ENCODE peak calls at places on chromosomes 3 and 15, in nine cellular contexts. One of them, this sample, is unnamed.

GRCh38 chr15:76012021-76012551 is at the start of gene NRG4:
- DNase-seq in HFF-Myc: no peak
- DNase-seq in astrocyte of the spinal cord: no peak
- DNase-seq in astrocyte of the cerebellum: no peak
- DNase-seq in epithelial cell of esophagus: peak
- DNase-seq in tibial nerve: no peak
- DNase-seq in heart right ventricle: no peak
- DNase-seq in GM12878: no peak
- DNase-seq in fibroblast of lung: no peak
- DNase-seq in this sample: no peak

GRCh38 chr3:190003730-190004129 is 117.0 kb downstream of the P3H2 start:
- DNase-seq in HFF-Myc: peak
- DNase-seq in astrocyte of the spinal cord: peak
- DNase-seq in astrocyte of the cerebellum: peak
- DNase-seq in epithelial cell of esophagus: peak
- DNase-seq in tibial nerve: no peak
- DNase-seq in heart right ventricle: no peak
- DNase-seq in GM12878: no peak
- DNase-seq in fibroblast of lung: peak
- DNase-seq in this sample: peak

GRCh38 chr3:30492581-30493192 is 113.7 kb upstream of the TGFBR2 start:
- DNase-seq in HFF-Myc: no peak
- DNase-seq in astrocyte of the spinal cord: no peak
- DNase-seq in astrocyte of the cerebellum: no peak
- DNase-seq in epithelial cell of esophagus: peak
- DNase-seq in tibial nerve: no peak
- DNase-seq in heart right ventricle: no peak
- DNase-seq in GM12878: no peak
- DNase-seq in fibroblast of lung: peak
- DNase-seq in this sample: no peak

GRCh38 chr15:60932051-60932915 is 296.8 kb downstream of the RORA start:
- DNase-seq in HFF-Myc: no peak
- DNase-seq in astrocyte of the spinal cord: peak
- DNase-seq in astrocyte of the cerebellum: peak
- DNase-seq in epithelial cell of esophagus: peak
- DNase-seq in tibial nerve: no peak
- DNase-seq in heart right ventricle: no peak
- DNase-seq in GM12878: no peak
- DNase-seq in fibroblast of lung: peak
- DNase-seq in this sample: peak

GRCh38 chr3:118501152-118501551 is 533.5 kb downstream of the IGSF11 start:
- DNase-seq in HFF-Myc: no peak
- DNase-seq in astrocyte of the spinal cord: peak
- DNase-seq in astrocyte of the cerebellum: peak
- DNase-seq in epithelial cell of esophagus: peak
- DNase-seq in tibial nerve: peak
- DNase-seq in heart right ventricle: peak
- DNase-seq in GM12878: no peak
- DNase-seq in fibroblast of lung: peak
- DNase-seq in this sample: peak

GRCh38 chr15:44584162-44584749 is 47.3 kb downstream of the EIF3J start:
- DNase-seq in HFF-Myc: no peak
- DNase-seq in astrocyte of the spinal cord: peak
- DNase-seq in astrocyte of the cerebellum: no peak
- DNase-seq in epithelial cell of esophagus: peak
- DNase-seq in tibial nerve: no peak
- DNase-seq in heart right ventricle: peak
- DNase-seq in GM12878: no peak
- DNase-seq in fibroblast of lung: peak
- DNase-seq in this sample: no peak

GRCh38 chr15:68278345-68279217 is 1.0 kb downstream of the FEM1B start:
- DNase-seq in HFF-Myc: no peak
- DNase-seq in astrocyte of the spinal cord: peak
- DNase-seq in astrocyte of the cerebellum: no peak
- DNase-seq in epithelial cell of esophagus: peak
- DNase-seq in tibial nerve: no peak
- DNase-seq in heart right ventricle: no peak
- DNase-seq in GM12878: no peak
- DNase-seq in fibroblast of lung: peak
- DNase-seq in this sample: no peak

GRCh38 chr3:9812870-9813483 is 2.9 kb downstream of the TTLL3 start:
- DNase-seq in HFF-Myc: no peak
- DNase-seq in astrocyte of the spinal cord: no peak
- DNase-seq in astrocyte of the cerebellum: no peak
- DNase-seq in epithelial cell of esophagus: no peak
- DNase-seq in tibial nerve: no peak
- DNase-seq in heart right ventricle: no peak
- DNase-seq in GM12878: no peak
- DNase-seq in fibroblast of lung: no peak
- DNase-seq in this sample: no peak

GRCh38 chr15:63166219-63166618 is 8.9 kb upstream of the RPS27L start:
- DNase-seq in HFF-Myc: no peak
- DNase-seq in astrocyte of the spinal cord: no peak
- DNase-seq in astrocyte of the cerebellum: no peak
- DNase-seq in epithelial cell of esophagus: no peak
- DNase-seq in tibial nerve: no peak
- DNase-seq in heart right ventricle: no peak
- DNase-seq in GM12878: no peak
- DNase-seq in fibroblast of lung: no peak
- DNase-seq in this sample: no peak

GRCh38 chr3:50270422-50270831 is 1.5 kb downstream of the SEMA3B start:
- DNase-seq in HFF-Myc: no peak
- DNase-seq in astrocyte of the spinal cord: no peak
- DNase-seq in astrocyte of the cerebellum: no peak
- DNase-seq in epithelial cell of esophagus: no peak
- DNase-seq in tibial nerve: no peak
- DNase-seq in heart right ventricle: peak
- DNase-seq in GM12878: no peak
- DNase-seq in fibroblast of lung: peak
- DNase-seq in this sample: no peak

GRCh38 chr15:80155001-80155377 is 2.2 kb downstream of the FAH start:
- DNase-seq in HFF-Myc: no peak
- DNase-seq in astrocyte of the spinal cord: no peak
- DNase-seq in astrocyte of the cerebellum: no peak
- DNase-seq in epithelial cell of esophagus: no peak
- DNase-seq in tibial nerve: no peak
- DNase-seq in heart right ventricle: no peak
- DNase-seq in GM12878: no peak
- DNase-seq in fibroblast of lung: no peak
- DNase-seq in this sample: no peak

GRCh38 chr3:47291158-47291753 is 8.5 kb downstream of the KLHL18 start:
- DNase-seq in HFF-Myc: no peak
- DNase-seq in astrocyte of the spinal cord: no peak
- DNase-seq in astrocyte of the cerebellum: no peak
- DNase-seq in epithelial cell of esophagus: no peak
- DNase-seq in tibial nerve: no peak
- DNase-seq in heart right ventricle: no peak
- DNase-seq in GM12878: no peak
- DNase-seq in fibroblast of lung: peak
- DNase-seq in this sample: no peak

GRCh38 chr15:58951388-58952060 is 18.0 kb upstream of the SLTM start:
- DNase-seq in HFF-Myc: peak
- DNase-seq in astrocyte of the spinal cord: peak
- DNase-seq in astrocyte of the cerebellum: peak
- DNase-seq in epithelial cell of esophagus: peak
- DNase-seq in tibial nerve: no peak
- DNase-seq in heart right ventricle: no peak
- DNase-seq in GM12878: no peak
- DNase-seq in fibroblast of lung: peak
- DNase-seq in this sample: peak

GRCh38 chr3:150384517-150385212 is 23.4 kb upstream of the TSC22D2 start:
- DNase-seq in HFF-Myc: no peak
- DNase-seq in astrocyte of the spinal cord: peak
- DNase-seq in astrocyte of the cerebellum: no peak
- DNase-seq in epithelial cell of esophagus: no peak
- DNase-seq in tibial nerve: no peak
- DNase-seq in heart right ventricle: no peak
- DNase-seq in GM12878: peak
- DNase-seq in fibroblast of lung: peak
- DNase-seq in this sample: no peak
- TF ChIP-seq CTCF in HFF-Myc: no peak
- TF ChIP-seq CTCF in astrocyte of the spinal cord: peak
- TF ChIP-seq CTCF in astrocyte of the cerebellum: peak
- TF ChIP-seq CTCF in epithelial cell of esophagus: no peak
- TF ChIP-seq CTCF in tibial nerve: peak
- TF ChIP-seq CTCF in heart right ventricle: no peak
- TF ChIP-seq CTCF in GM12878: peak
- TF ChIP-seq CTCF in fibroblast of lung: peak
- TF ChIP-seq CTCF in this sample: peak

DNA sequence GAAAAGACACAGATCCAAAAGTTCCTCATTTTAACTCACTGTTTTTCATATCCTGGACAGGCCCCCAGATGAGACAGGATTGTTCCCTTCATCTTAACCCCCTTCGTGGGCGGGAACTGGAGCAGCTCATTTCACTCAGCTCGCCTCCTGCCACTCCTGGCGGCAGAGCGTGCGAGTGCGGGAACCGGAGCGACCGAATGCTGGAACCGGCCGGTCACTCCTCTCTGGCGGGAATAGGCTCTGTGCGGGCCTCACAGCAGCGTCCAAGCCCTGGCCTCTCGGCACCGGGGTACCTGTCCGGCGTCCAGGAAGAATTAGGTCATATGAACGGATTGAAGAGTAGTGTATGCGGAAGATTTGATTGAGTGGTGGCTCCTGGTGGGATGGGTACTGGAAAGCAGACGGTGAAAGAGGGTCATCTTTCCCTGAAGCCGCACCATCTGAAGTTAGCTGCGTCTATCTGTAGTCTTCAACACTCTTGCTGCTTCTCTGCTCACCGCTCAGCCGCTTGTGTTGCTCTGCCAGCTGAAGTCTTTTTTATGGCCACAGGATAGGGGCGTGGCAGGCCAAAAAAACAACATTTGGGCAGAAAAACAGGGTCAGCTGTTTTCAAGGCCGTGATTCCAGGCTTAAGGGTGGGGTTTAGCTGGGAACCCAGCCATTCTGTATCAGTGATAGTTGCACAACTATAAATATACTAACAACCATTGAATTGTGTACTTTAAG is 42.3 kb upstream of the FXR1 start:
- DNase-seq in HFF-Myc: no peak
- DNase-seq in astrocyte of the spinal cord: no peak
- DNase-seq in astrocyte of the cerebellum: no peak
- DNase-seq in epithelial cell of esophagus: peak
- DNase-seq in tibial nerve: no peak
- DNase-seq in heart right ventricle: peak
- DNase-seq in GM12878: no peak
- DNase-seq in fibroblast of lung: peak
- DNase-seq in this sample: no peak
- H3K4me3 ChIP-seq in HFF-Myc: peak
- H3K4me3 ChIP-seq in astrocyte of the spinal cord: peak
- H3K4me3 ChIP-seq in astrocyte of the cerebellum: no peak
- H3K4me3 ChIP-seq in epithelial cell of esophagus: no peak
- H3K4me3 ChIP-seq in tibial nerve: peak
- H3K4me3 ChIP-seq in heart right ventricle: peak
- H3K4me3 ChIP-seq in GM12878: no peak
- H3K4me3 ChIP-seq in fibroblast of lung: peak
- H3K4me3 ChIP-seq in this sample: peak

GRCh38 chr3:72255736-72256559 is 471.0 kb upstream of the PROK2 start:
- DNase-seq in HFF-Myc: no peak
- DNase-seq in astrocyte of the spinal cord: no peak
- DNase-seq in astrocyte of the cerebellum: no peak
- DNase-seq in epithelial cell of esophagus: peak
- DNase-seq in tibial nerve: no peak
- DNase-seq in heart right ventricle: no peak
- DNase-seq in GM12878: no peak
- DNase-seq in fibroblast of lung: no peak
- DNase-seq in this sample: no peak
- TF ChIP-seq CTCF in HFF-Myc: no peak
- TF ChIP-seq CTCF in astrocyte of the spinal cord: no peak
- TF ChIP-seq CTCF in astrocyte of the cerebellum: no peak
- TF ChIP-seq CTCF in epithelial cell of esophagus: peak
- TF ChIP-seq CTCF in tibial nerve: no peak
- TF ChIP-seq CTCF in heart right ventricle: no peak
- TF ChIP-seq CTCF in GM12878: no peak
- TF ChIP-seq CTCF in fibroblast of lung: peak
- TF ChIP-seq CTCF in this sample: no peak

GRCh38 chr3:58051196-58051595 is 43.0 kb downstream of the FLNB start:
- DNase-seq in HFF-Myc: no peak
- DNase-seq in astrocyte of the spinal cord: peak
- DNase-seq in astrocyte of the cerebellum: peak
- DNase-seq in epithelial cell of esophagus: peak
- DNase-seq in tibial nerve: no peak
- DNase-seq in heart right ventricle: no peak
- DNase-seq in GM12878: no peak
- DNase-seq in fibroblast of lung: peak
- DNase-seq in this sample: no peak

GRCh38 chr3:58055309-58055708 is 47.1 kb downstream of the FLNB start:
- DNase-seq in HFF-Myc: no peak
- DNase-seq in astrocyte of the spinal cord: no peak
- DNase-seq in astrocyte of the cerebellum: no peak
- DNase-seq in epithelial cell of esophagus: no peak
- DNase-seq in tibial nerve: no peak
- DNase-seq in heart right ventricle: no peak
- DNase-seq in GM12878: no peak
- DNase-seq in fibroblast of lung: peak
- DNase-seq in this sample: no peak

GRCh38 chr3:58049143-58049785 is 41.0 kb downstream of the FLNB start:
- DNase-seq in HFF-Myc: no peak
- DNase-seq in astrocyte of the spinal cord: peak
- DNase-seq in astrocyte of the cerebellum: no peak
- DNase-seq in epithelial cell of esophagus: peak
- DNase-seq in tibial nerve: no peak
- DNase-seq in heart right ventricle: peak
- DNase-seq in GM12878: no peak
- DNase-seq in fibroblast of lung: peak
- DNase-seq in this sample: peak

GRCh38 chr3:58054652-58055051 is 46.4 kb downstream of the FLNB start:
- DNase-seq in HFF-Myc: no peak
- DNase-seq in astrocyte of the spinal cord: no peak
- DNase-seq in astrocyte of the cerebellum: no peak
- DNase-seq in epithelial cell of esophagus: no peak
- DNase-seq in tibial nerve: no peak
- DNase-seq in heart right ventricle: no peak
- DNase-seq in GM12878: no peak
- DNase-seq in fibroblast of lung: no peak
- DNase-seq in this sample: no peak

DNA sequence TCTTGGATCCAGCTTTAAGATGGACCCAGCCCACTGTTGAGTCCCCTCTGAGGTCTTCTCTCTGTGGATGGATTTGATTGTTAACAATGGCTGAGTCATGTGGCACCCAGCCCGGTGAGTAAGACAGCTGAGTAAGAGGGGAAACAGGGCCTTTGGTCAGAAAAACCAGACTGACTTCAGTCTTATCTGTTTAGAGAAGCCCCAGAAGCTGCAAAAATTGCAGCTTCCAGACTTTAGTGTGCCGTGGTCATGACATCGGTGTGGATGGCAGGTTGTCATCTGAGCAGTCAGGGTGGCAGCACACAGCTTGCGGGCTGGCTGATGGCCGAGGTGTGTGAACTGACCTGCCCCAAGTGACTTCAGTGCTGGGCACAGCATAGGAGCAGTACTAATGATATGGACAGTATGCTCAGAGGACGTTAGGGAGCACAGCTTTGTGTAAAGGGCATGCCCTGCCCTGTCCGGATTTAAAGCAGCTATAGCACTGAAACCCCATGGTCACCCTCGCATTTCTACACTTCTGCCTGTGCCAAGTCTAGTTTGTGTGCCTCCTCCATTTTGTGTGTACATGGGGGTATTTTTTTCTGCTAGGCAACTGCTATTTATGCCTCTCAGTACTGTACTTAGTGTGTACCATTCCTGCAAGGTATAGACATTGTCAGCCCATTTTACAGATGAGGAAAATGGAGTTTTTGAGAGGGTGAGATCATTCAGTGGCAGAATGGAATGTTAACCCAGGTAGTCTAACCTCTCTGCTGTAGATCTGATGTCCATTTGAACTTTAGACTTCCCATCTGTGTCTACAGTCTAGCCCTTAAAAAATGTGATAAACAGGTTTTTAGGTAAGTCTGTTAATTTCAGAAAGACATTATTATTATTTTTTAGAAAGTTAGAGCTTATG is 44.4 kb downstream of the FLNB start:
- DNase-seq in HFF-Myc: peak
- DNase-seq in astrocyte of the spinal cord: peak
- DNase-seq in astrocyte of the cerebellum: peak
- DNase-seq in epithelial cell of esophagus: peak
- DNase-seq in tibial nerve: peak
- DNase-seq in heart right ventricle: peak
- DNase-seq in GM12878: no peak
- DNase-seq in fibroblast of lung: peak
- DNase-seq in this sample: peak
- H3K4me3 ChIP-seq in HFF-Myc: no peak
- H3K4me3 ChIP-seq in astrocyte of the spinal cord: no peak
- H3K4me3 ChIP-seq in astrocyte of the cerebellum: no peak
- H3K4me3 ChIP-seq in epithelial cell of esophagus: no peak
- H3K4me3 ChIP-seq in tibial nerve: no peak
- H3K4me3 ChIP-seq in heart right ventricle: no peak
- H3K4me3 ChIP-seq in GM12878: no peak
- H3K4me3 ChIP-seq in fibroblast of lung: no peak
- H3K4me3 ChIP-seq in this sample: no peak